ENCODE peak calls at places on chromosome 6, in five cellular contexts. J is EL, N is Daoy, A is HFFc6, B is kidney tubule cell. S is an unnamed sample.

GRCh38 chr6:144159727-144160126 is 9.4 kb downstream of the STX11 start:
- DNase-seq in J (no peak), N (no peak), A (no peak), B (no peak), S (no peak)

GRCh38 chr6:169168706-169169105 is 84.9 kb downstream of the THBS2 start:
- DNase-seq in J (no peak), N (no peak), A (no peak), B (no peak), S (no peak)

GRCh38 chr6:55293116-55293515 is 34.2 kb upstream of the GFRAL start:
- DNase-seq in J (peak), N (peak), A (peak), B (peak), S (no peak)

GRCh38 chr6:135812085-135812526 is 39.4 kb upstream of the PDE7B start:
- DNase-seq in J (peak), N (peak), A (peak), B (no peak), S (no peak)

GRCh38 chr6:139370707-139371345 is 3.6 kb downstream of the CITED2 start:
- DNase-seq in J (peak), N (no peak), A (peak), B (no peak), S (no peak)

GRCh38 chr6:35092362-35093117 is 48.6 kb downstream of the TCP11 start:
- DNase-seq in J (peak), N (peak), A (peak), B (peak), S (no peak)

GRCh38 chr6:55469829-55470438 is 109.1 kb downstream of the HMGCLL1 start:
- DNase-seq in J (no peak), N (no peak), A (no peak), B (no peak), S (no peak)

GRCh38 chr6:43937236-43938177 is 167.5 kb downstream of the VEGFA start:
- DNase-seq in J (no peak), N (peak), A (no peak), B (no peak), S (no peak)

GRCh38 chr6:104705095-104705707 is 154.5 kb downstream of the HACE1 start:
- DNase-seq in J (peak), N (peak), A (no peak), B (peak), S (no peak)

GRCh38 chr6:134584809-134585528 is 267.1 kb upstream of the SGK1 start:
- DNase-seq in J (no peak), N (no peak), A (no peak), B (no peak), S (no peak)

GRCh38 chr6:163432300-163432699 is 17.8 kb downstream of the QKI start:
- DNase-seq in J (no peak), N (no peak), A (no peak), B (no peak), S (no peak)

GRCh38 chr6:24743265-24743943 is 24.4 kb upstream of the C6orf62 start:
- DNase-seq in J (peak), N (peak), A (peak), B (peak), S (no peak)

GRCh38 chr6:42335896-42336295 is 115.8 kb downstream of the TRERF1 start:
- DNase-seq in J (no peak), N (no peak), A (no peak), B (no peak), S (no peak)

GRCh38 chr6:36038120-36038876 is 10.7 kb downstream of the MAPK14 start:
- DNase-seq in J (no peak), N (no peak), A (no peak), B (no peak), S (no peak)

GRCh38 chr6:12386816-12387215 is 96.7 kb downstream of the EDN1 start:
- DNase-seq in J (peak), N (no peak), A (peak), B (peak), S (no peak)

GRCh38 chr6:30568245-30568644 is 3.0 kb upstream of the ABCF1 start:
- DNase-seq in J (no peak), N (no peak), A (no peak), B (peak), S (no peak)

GRCh38 chr6:30644769-30645168 is 2.2 kb upstream of the C6orf136 start:
- DNase-seq in J (no peak), N (no peak), A (no peak), B (no peak), S (no peak)

GRCh38 chr6:133632206-133632605 is 256.7 kb upstream of the TCF21 start:
- DNase-seq in J (peak), N (peak), A (peak), B (peak), S (no peak)

GRCh38 chr6:134093007-134093573 is 40.7 kb upstream of the SLC2A12 start:
- DNase-seq in J (no peak), N (no peak), A (no peak), B (no peak), S (no peak)

GRCh38 chr6:122712093-122712863 is 67.2 kb upstream of the FABP7 start:
- DNase-seq in J (no peak), N (no peak), A (no peak), B (no peak), S (no peak)

GRCh38 chr6:75207211-75207984 is 1.5 kb upstream of the COL12A1 start:
- DNase-seq in J (no peak), N (no peak), A (no peak), B (no peak), S (no peak)

GRCh38 chr6:125511809-125512341 is 210.1 kb upstream of the HDDC2 start:
- DNase-seq in J (no peak), N (peak), A (peak), B (peak), S (peak)

GRCh38 chr6:142804490-142804889 is 140.5 kb downstream of the HIVEP2 start:
- DNase-seq in J (no peak), N (no peak), A (no peak), B (peak), S (no peak)

GRCh38 chr6:116714761-116715160 is 33.8 kb downstream of the KPNA5 start:
- DNase-seq in J (no peak), N (no peak), A (no peak), B (no peak), S (no peak)

GRCh38 chr6:24935753-24936152 is at the start of gene RIPOR2:
- DNase-seq in J (no peak), N (peak), A (no peak), B (no peak), S (no peak)

GRCh38 chr6:109922851-109923250 is 55.3 kb upstream of the GPR6 start:
- DNase-seq in J (peak), N (no peak), A (no peak), B (no peak), S (no peak)

GRCh38 chr6:41719796-41720620 is 15.4 kb downstream of the TFEB start:
- DNase-seq in J (no peak), N (no peak), A (no peak), B (no peak), S (no peak)

GRCh38 chr6:17354700-17355403 is 38.5 kb upstream of the CAP2 start:
- DNase-seq in J (peak), N (peak), A (peak), B (peak), S (no peak)

GRCh38 chr6:125507987-125508655 is 206.4 kb upstream of the HDDC2 start:
- DNase-seq in J (no peak), N (peak), A (no peak), B (peak), S (no peak)

GRCh38 chr6:88220493-88220892 is 54.3 kb upstream of the CNR1 start:
- DNase-seq in J (peak), N (peak), A (no peak), B (peak), S (no peak)

GRCh38 chr6:109478222-109478805 is 4.7 kb downstream of the ZBTB24 start:
- DNase-seq in J (no peak), N (no peak), A (no peak), B (no peak), S (no peak)

GRCh38 chr6:129753422-129753821 is 43.4 kb upstream of the ARHGAP18 start:
- DNase-seq in J (peak), N (peak), A (peak), B (peak), S (no peak)

GRCh38 chr6:35481215-35481614 is 13.0 kb downstream of the RPL10A start:
- DNase-seq in J (no peak), N (no peak), A (no peak), B (no peak), S (no peak)

GRCh38 chr6:135025175-135025574 is 29.4 kb downstream of the HBS1L start:
- DNase-seq in J (no peak), N (no peak), A (no peak), B (no peak), S (no peak)

GRCh38 chr6:49551126-49551865 is 828 bp downstream of the C6orf141 start:
- DNase-seq in J (peak), N (peak), A (no peak), B (peak), S (peak)

GRCh38 chr6:127956260-127956888 is 55.5 kb upstream of the THEMIS start:
- DNase-seq in J (peak), N (peak), A (peak), B (peak), S (no peak)

GRCh38 chr6:14734416-14735340 is 511.2 kb upstream of the JARID2 start:
- DNase-seq in J (peak), N (peak), A (peak), B (peak), S (no peak)

S was measured in pancreas.